ENCODE peak calls at places on chromosomes 2 and 18, in five cellular contexts. N is foreskin fibroblast, S is body of pancreas, H is AG04450, C is aorta. L is an unnamed sample.

GRCh38 chr2:84388133-84388532 is 70.9 kb downstream of the SUCLG1 start:
- DNase-seq in N (no peak), S (no peak), H (no peak), C (no peak), L (no peak)

GRCh38 chr2:128756372-128756730 is 437.7 kb upstream of the HS6ST1 start:
- DNase-seq in N (no peak), S (peak), H (no peak), C (no peak), L (no peak)

GRCh38 chr2:237099804-237100203 is 14.1 kb downstream of the COPS8 start:
- DNase-seq in N (no peak), S (no peak), H (no peak), C (no peak), L (no peak)

GRCh38 chr2:127089466-127090235 is 17.3 kb downstream of the BIN1 start:
- DNase-seq in N (no peak), S (no peak), H (no peak), C (no peak), L (no peak)

GRCh38 chr2:240463274-240463865 is 27.9 kb downstream of the GPC1 start:
- DNase-seq in N (no peak), S (peak), H (no peak), C (peak), L (no peak)

GRCh38 chr2:38178556-38179419 is 102.8 kb upstream of the CYP1B1 start:
- DNase-seq in N (peak), S (no peak), H (no peak), C (peak), L (peak)

GRCh38 chr2:127859712-127860085 is 1.7 kb upstream of the POLR2D start:
- DNase-seq in N (no peak), S (peak), H (no peak), C (no peak), L (no peak)

GRCh38 chr2:241268306-241268705 is 47.2 kb downstream of the HDLBP start:
- DNase-seq in N (no peak), S (no peak), H (no peak), C (no peak), L (no peak)

GRCh38 chr2:181984060-181984459 is 1.6 kb upstream of the PPP1R1C start:
- DNase-seq in N (no peak), S (no peak), H (no peak), C (no peak), L (no peak)

GRCh38 chr2:163345795-163346573 is 389.8 kb downstream of the FIGN start:
- DNase-seq in N (peak), S (no peak), H (no peak), C (no peak), L (no peak)

GRCh38 chr2:172211507-172211906 is 108.8 kb upstream of the DLX2 start:
- DNase-seq in N (peak), S (no peak), H (no peak), C (no peak), L (no peak)

GRCh38 chr2:210224660-210225460 is at the start of gene ACADL:
- DNase-seq in N (peak), S (peak), H (no peak), C (peak), L (no peak)

GRCh38 chr2:98577313-98577712 is 31.0 kb downstream of the COA5 start:
- DNase-seq in N (no peak), S (no peak), H (no peak), C (no peak), L (no peak)

GRCh38 chr2:45984366-45984765 is 312.8 kb upstream of the EPAS1 start:
- DNase-seq in N (no peak), S (no peak), H (no peak), C (no peak), L (no peak)

GRCh38 chr2:160352492-160352891 is 141.1 kb downstream of the RBMS1 start:
- DNase-seq in N (no peak), S (no peak), H (no peak), C (no peak), L (no peak)

GRCh38 chr2:39593439-39594393 is 72.0 kb upstream of the TMEM178A start:
- DNase-seq in N (peak), S (peak), H (peak), C (peak), L (peak)

DNA sequence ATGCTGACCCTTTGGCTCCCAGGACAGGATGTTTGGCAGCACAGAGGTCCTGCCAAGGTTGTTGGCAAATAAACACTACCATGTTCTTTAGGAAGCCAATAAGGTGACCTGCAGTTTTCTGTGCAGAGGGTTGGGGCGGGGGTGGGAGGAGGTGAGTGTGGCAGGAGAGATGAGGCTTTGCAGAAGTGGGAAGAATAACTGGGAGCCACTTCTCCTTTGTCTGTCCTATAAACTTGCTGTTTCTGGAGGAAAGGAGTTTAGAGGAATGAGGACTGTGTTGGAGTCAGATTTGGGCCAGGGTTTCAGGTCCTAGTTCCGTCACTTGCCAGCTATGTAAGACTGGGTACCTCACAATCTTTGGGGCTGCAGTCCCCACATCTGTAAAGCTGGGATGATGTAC is 187.6 kb upstream of the SPRED2 start:
- DNase-seq in N (no peak), S (no peak), H (no peak), C (no peak), L (no peak)
- H3K4me3 ChIP-seq in N (no peak), S (no peak), H (no peak), C (no peak), L (no peak)

GRCh38 chr2:42117923-42118758 is 51.0 kb upstream of the EML4 start:
- DNase-seq in N (peak), S (no peak), H (no peak), C (no peak), L (no peak)
- H3K4me3 ChIP-seq in N (no peak), S (no peak), H (no peak), C (no peak), L (no peak)

GRCh38 chr2:70888389-70888924 is 47.2 kb upstream of the ATP6V1B1 start:
- DNase-seq in N (no peak), S (no peak), H (no peak), C (peak), L (no peak)

GRCh38 chr2:70888925-70889715 is 46.6 kb upstream of the ATP6V1B1 start:
- DNase-seq in N (no peak), S (no peak), H (no peak), C (peak), L (no peak)

GRCh38 chr2:70886541-70886987 is 49.1 kb upstream of the ATP6V1B1 start:
- DNase-seq in N (no peak), S (no peak), H (no peak), C (no peak), L (no peak)

GRCh38 chr2:70887208-70887549 is 48.5 kb upstream of the ATP6V1B1 start:
- DNase-seq in N (no peak), S (no peak), H (no peak), C (no peak), L (no peak)

GRCh38 chr2:70887550-70888229 is 48.0 kb upstream of the ATP6V1B1 start:
- DNase-seq in N (no peak), S (peak), H (no peak), C (peak), L (no peak)
- H3K4me3 ChIP-seq in N (no peak), S (peak), H (peak), C (no peak), L (peak)

GRCh38 chr2:226185613-226186211 is 613.9 kb downstream of the IRS1 start:
- DNase-seq in N (peak), S (no peak), H (peak), C (no peak), L (peak)
- H3K4me3 ChIP-seq in N (peak), S (no peak), H (no peak), C (no peak), L (peak)

GRCh38 chr2:199460101-199460671 is 2.4 kb upstream of the SATB2 start:
- DNase-seq in N (no peak), S (no peak), H (no peak), C (no peak), L (no peak)

GRCh38 chr2:199462167-199462976 is 4.6 kb upstream of the SATB2 start:
- DNase-seq in N (no peak), S (no peak), H (no peak), C (no peak), L (no peak)

GRCh38 chr2:199459286-199460100 is 1.8 kb upstream of the SATB2 start:
- DNase-seq in N (peak), S (peak), H (peak), C (peak), L (peak)

GRCh38 chr2:199461455-199462166 is 3.9 kb upstream of the SATB2 start:
- DNase-seq in N (no peak), S (no peak), H (no peak), C (no peak), L (no peak)

DNA sequence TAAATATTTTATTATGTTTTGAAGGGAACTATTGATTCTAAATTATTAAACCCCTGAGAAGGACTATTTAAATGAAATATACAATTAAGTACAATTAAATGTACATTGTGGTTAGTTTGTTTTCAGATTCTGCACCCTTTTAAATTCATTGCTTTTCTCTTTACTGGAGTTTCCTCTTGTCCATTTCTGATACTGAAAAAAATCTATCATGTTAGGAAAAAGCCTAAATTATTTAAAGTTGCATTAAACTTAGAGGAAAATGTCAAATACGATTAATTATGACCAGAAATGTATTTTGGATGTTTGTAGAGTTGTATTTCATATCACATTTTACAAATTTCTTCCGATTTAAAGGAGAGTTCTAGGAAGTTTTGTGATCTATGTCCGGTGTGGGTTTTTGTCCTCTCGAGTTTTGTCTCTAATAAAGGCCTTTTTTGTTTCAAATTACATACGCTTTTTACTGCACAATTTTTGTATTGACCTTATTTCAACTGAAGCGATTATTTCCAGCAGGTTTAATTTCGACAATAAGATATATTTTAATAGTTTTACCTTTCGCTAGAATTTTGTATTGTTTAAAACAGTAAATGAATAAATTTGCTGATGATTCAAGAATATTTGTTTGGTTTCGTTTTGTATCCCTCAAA is 3.2 kb upstream of the SATB2 start:
- DNase-seq in N (no peak), S (no peak), H (no peak), C (no peak), L (no peak)
- H3K4me3 ChIP-seq in N (no peak), S (no peak), H (peak), C (no peak), L (peak)

GRCh38 chr2:113127646-113128385 is 418 bp downstream of the IL1RN start:
- DNase-seq in N (no peak), S (no peak), H (no peak), C (no peak), L (no peak)

GRCh38 chr2:113128386-113128664 is 927 bp downstream of the IL1RN start:
- DNase-seq in N (no peak), S (no peak), H (no peak), C (no peak), L (no peak)

GRCh38 chr2:113124984-113125855 is 2.2 kb upstream of the IL1RN start:
- DNase-seq in N (peak), S (no peak), H (no peak), C (no peak), L (no peak)

GRCh38 chr2:113129519-113130078 is 2.2 kb downstream of the IL1RN start:
- DNase-seq in N (no peak), S (no peak), H (no peak), C (no peak), L (no peak)

GRCh38 chr2:113126845-113127645 is at the start of gene IL1RN:
- DNase-seq in N (no peak), S (no peak), H (no peak), C (peak), L (no peak)
- H3K4me3 ChIP-seq in N (no peak), S (no peak), H (no peak), C (no peak), L (no peak)

GRCh38 chr2:124048664-124049063 is 23.6 kb downstream of the CNTNAP5 start:
- DNase-seq in N (no peak), S (no peak), H (no peak), C (no peak), L (no peak)
- H3K4me3 ChIP-seq in N (no peak), S (no peak), H (no peak), C (no peak), L (no peak)

GRCh38 chr2:215137741-215138340 is 585 bp downstream of the ABCA12 start:
- DNase-seq in N (peak), S (no peak), H (no peak), C (no peak), L (peak)
- H3K4me3 ChIP-seq in N (no peak), S (no peak), H (no peak), C (no peak), L (no peak)

GRCh38 chr18:14179306-14179705 is 47.1 kb upstream of the ZNF519 start:
- DNase-seq in N (no peak), S (no peak), H (no peak), C (no peak), L (no peak)
- H3K4me3 ChIP-seq in N (peak), S (peak), H (no peak), C (no peak), L (peak)